ENCODE peak calls at places on chromosomes 12 and 14, in five cellular contexts. One of them, this sample, is unnamed.

GRCh38 chr12:115103884-115104883 is 420.2 kb upstream of the TBX3 start:
- DNase-seq in left ventricle myocardium superior: peak
- DNase-seq in GF-D8: no peak
- DNase-seq in sciatic nerve: no peak
- DNase-seq in astrocyte: peak
- DNase-seq in this sample: no peak

GRCh38 chr14:48325486-48325885 is 650.1 kb upstream of the MDGA2 start:
- DNase-seq in left ventricle myocardium superior: no peak
- DNase-seq in GF-D8: no peak
- DNase-seq in sciatic nerve: no peak
- DNase-seq in astrocyte: peak
- DNase-seq in this sample: no peak

GRCh38 chr14:54665938-54666337 is 99.0 kb downstream of the SAMD4A start:
- DNase-seq in left ventricle myocardium superior: no peak
- DNase-seq in GF-D8: no peak
- DNase-seq in sciatic nerve: no peak
- DNase-seq in astrocyte: no peak
- DNase-seq in this sample: no peak

GRCh38 chr12:131803995-131804521 is 24.1 kb upstream of the MMP17 start:
- DNase-seq in left ventricle myocardium superior: no peak
- DNase-seq in GF-D8: no peak
- DNase-seq in sciatic nerve: no peak
- DNase-seq in astrocyte: peak
- DNase-seq in this sample: no peak

GRCh38 chr14:34450958-34451357 is 11.1 kb downstream of the SPTSSA start:
- DNase-seq in left ventricle myocardium superior: no peak
- DNase-seq in GF-D8: no peak
- DNase-seq in sciatic nerve: no peak
- DNase-seq in astrocyte: no peak
- DNase-seq in this sample: no peak

GRCh38 chr12:109560867-109561710 is 12.2 kb downstream of the MMAB start:
- DNase-seq in left ventricle myocardium superior: no peak
- DNase-seq in GF-D8: no peak
- DNase-seq in sciatic nerve: no peak
- DNase-seq in astrocyte: no peak
- DNase-seq in this sample: no peak

GRCh38 chr14:96221841-96222240 is 17.2 kb downstream of the BDKRB2 start:
- DNase-seq in left ventricle myocardium superior: no peak
- DNase-seq in GF-D8: no peak
- DNase-seq in sciatic nerve: no peak
- DNase-seq in astrocyte: no peak
- DNase-seq in this sample: no peak

GRCh38 chr12:46509135-46509534 is 136.6 kb upstream of the SLC38A2 start:
- DNase-seq in left ventricle myocardium superior: no peak
- DNase-seq in GF-D8: no peak
- DNase-seq in sciatic nerve: no peak
- DNase-seq in astrocyte: no peak
- DNase-seq in this sample: no peak

GRCh38 chr14:24072436-24072835 is 1.1 kb downstream of the CPNE6 start:
- DNase-seq in left ventricle myocardium superior: no peak
- DNase-seq in GF-D8: no peak
- DNase-seq in sciatic nerve: no peak
- DNase-seq in astrocyte: no peak
- DNase-seq in this sample: no peak